ENCODE peak calls at places on chromosomes 16 and 17, in seven cellular contexts. B is HCT116, Z is H1, D is SK-N-SH, P is HepG2, F is GM12878, Q is K562. O is an unnamed sample.

GRCh38 chr17:10031102-10031501 is 126.0 kb upstream of the RCVRN start:
- DNase-seq in F (no peak), Q (no peak), D (no peak), Z (no peak), B (no peak), P (no peak), O (no peak)

GRCh38 chr17:37713624-37714023 is 31.2 kb downstream of the HNF1B start:
- DNase-seq in Q (no peak), Z (no peak), P (no peak), D (no peak), B (no peak), F (no peak), O (no peak)

GRCh38 chr17:1829579-1830257 is at the start of the genes RPA1 and SMYD4:
- DNase-seq in D (peak), P (peak), Q (peak), F (peak), Z (peak), B (peak), O (peak)

GRCh38 chr17:29091591-29092291 is 48.8 kb downstream of the PIPOX start:
- DNase-seq in Z (no peak), Q (no peak), B (no peak), P (no peak), D (no peak), F (no peak), O (no peak)

GRCh38 chr16:49454426-49455180 is 81.0 kb downstream of the C16orf78 start:
- DNase-seq in Q (no peak), Z (no peak), D (no peak), B (no peak), P (no peak), F (no peak), O (no peak)

GRCh38 chr17:58331815-58332719 is 3.5 kb upstream of the TSPOAP1 start:
- DNase-seq in P (no peak), Q (peak), D (peak), F (peak), Z (no peak), B (no peak), O (no peak)

GRCh38 chr16:29023279-29024278 is 38.7 kb downstream of the LAT start:
- DNase-seq in B (no peak), D (no peak), Q (no peak), Z (no peak), F (no peak), P (no peak), O (no peak)

GRCh38 chr16:31785126-31785525 is 88.5 kb upstream of the ZNF267 start:
- DNase-seq in P (no peak), B (no peak), D (no peak), Q (no peak), Z (no peak), F (no peak), O (no peak)

DNA sequence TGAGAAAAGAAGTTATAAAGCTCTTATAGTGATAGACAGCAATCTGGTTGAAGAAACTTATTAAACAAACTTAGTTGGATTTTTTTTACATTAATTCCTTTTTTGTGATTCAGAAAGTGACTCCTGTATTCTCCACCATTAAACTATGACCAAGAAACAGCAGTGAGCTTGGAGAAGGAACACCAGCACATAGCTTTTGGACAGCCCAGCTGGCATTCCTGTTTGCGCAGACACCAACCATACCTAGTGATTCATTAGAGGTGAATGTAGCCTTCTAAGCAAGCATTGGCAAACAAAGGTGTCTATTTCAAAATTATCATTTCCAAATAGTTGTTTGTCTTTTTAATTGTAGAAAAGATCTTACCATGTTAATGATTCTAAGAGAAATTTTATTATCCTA is 94.4 kb downstream of the STXBP4 start:
- DNase-seq in Q (no peak), B (no peak), Z (no peak), D (no peak), F (no peak), P (no peak), O (no peak)
- TF ChIP-seq JUND in Q (no peak), B (no peak), Z (no peak), D (no peak), F (no peak), P (no peak), O (no peak)

DNA sequence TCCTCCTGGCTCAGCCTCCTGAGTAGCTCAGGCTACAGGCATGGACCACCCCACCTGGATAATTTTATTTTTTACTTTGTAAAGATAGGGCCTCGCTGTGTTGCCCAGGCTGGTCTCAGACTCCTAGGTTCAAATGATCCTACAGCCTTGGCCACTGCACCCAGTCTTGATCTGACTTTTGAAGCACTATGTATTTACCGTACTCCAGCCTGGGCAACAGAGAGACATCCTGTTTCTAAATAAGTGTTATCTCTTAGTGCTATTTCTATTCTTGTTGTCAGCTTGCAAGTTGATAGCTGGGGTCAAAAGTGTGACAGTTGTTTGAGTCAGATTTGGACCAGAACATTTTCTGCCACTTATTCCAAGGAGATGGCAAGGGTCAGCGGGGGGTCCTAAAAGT is 486.4 kb downstream of the NPIPA7 start:
- DNase-seq in B (no peak), P (no peak), Z (no peak), F (no peak), Q (no peak), D (no peak), O (no peak)
- TF ChIP-seq JUND in B (no peak), P (no peak), Z (no peak), F (no peak), Q (no peak), D (no peak), O (no peak)

GRCh38 chr17:64148699-64149098 is 18.8 kb upstream of the ERN1 start:
- DNase-seq in Z (no peak), F (no peak), D (peak), Q (no peak), B (no peak), P (no peak), O (no peak)
- TF ChIP-seq JUND in Z (no peak), F (no peak), D (no peak), Q (no peak), B (no peak), P (no peak), O (no peak)

GRCh38 chr16:65038125-65038524 is 83.7 kb downstream of the CDH11 start:
- DNase-seq in Z (no peak), P (no peak), B (no peak), Q (no peak), D (no peak), F (no peak), O (no peak)
- TF ChIP-seq JUND in Z (no peak), P (no peak), B (no peak), Q (no peak), D (no peak), F (no peak), O (no peak)

GRCh38 chr17:76869878-76870714 is 1.9 kb downstream of the MGAT5B start:
- DNase-seq in B (no peak), Q (no peak), D (no peak), F (no peak), P (no peak), Z (peak), O (no peak)

GRCh38 chr17:76868669-76869208 is 535 bp downstream of the MGAT5B start:
- DNase-seq in F (no peak), Q (no peak), D (peak), B (no peak), P (no peak), Z (peak), O (peak)

GRCh38 chr17:76867578-76868175 is 527 bp upstream of the MGAT5B start:
- DNase-seq in Z (no peak), Q (no peak), D (peak), P (no peak), B (no peak), F (no peak), O (no peak)

GRCh38 chr17:76868176-76868668 is at the start of gene MGAT5B:
- DNase-seq in P (peak), Z (peak), B (peak), D (peak), F (no peak), Q (peak), O (peak)

DNA sequence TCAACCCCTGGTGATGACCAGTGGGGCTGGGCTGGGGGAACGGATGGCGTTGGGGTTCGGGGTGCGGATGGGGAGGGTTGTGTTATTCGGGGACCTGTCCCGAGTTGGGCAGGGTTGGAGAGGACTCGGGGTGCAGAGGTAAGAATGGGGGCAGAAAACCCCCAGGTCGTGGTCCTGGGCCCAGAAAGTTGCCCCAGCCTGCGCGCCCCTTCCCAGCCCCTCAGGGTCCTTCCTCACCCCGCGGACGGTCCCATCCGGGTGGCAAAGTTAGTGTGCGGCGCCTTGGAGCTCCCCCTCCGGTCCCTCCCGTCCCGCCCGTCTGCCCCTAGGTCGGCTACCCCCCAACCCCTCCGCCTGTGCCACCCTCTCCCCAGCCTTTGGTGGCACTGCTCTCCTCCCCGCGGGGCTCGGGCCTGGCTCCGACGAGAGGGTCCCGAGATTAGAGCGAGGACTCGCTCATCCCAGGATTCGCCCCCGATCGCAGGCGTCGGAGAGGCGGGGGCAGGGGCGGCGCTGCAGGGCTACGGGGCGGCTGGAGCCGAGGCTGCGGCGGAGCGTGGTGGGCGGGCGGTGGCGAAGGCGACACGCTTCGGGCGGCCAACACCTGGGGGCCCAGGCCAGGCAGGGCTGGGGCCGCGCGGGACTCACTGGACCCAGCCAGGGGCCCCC is 1.1 kb downstream of the MGAT5B start:
- DNase-seq in F (no peak), Z (peak), P (no peak), Q (no peak), B (no peak), D (peak), O (no peak)
- TF ChIP-seq JUND in F (no peak), Z (no peak), P (no peak), Q (no peak), B (no peak), D (no peak), O (no peak)

GRCh38 chr17:59848778-59849177 is 44.0 kb downstream of the TUBD1 start:
- DNase-seq in P (peak), F (no peak), D (no peak), Q (no peak), B (no peak), Z (no peak), O (no peak)

GRCh38 chr17:59856859-59857794 is 35.6 kb downstream of the TUBD1 start:
- DNase-seq in Z (no peak), B (no peak), P (no peak), F (no peak), Q (no peak), D (no peak), O (peak)

GRCh38 chr17:59851431-59852375 is 41.0 kb downstream of the TUBD1 start:
- DNase-seq in D (no peak), Z (no peak), P (no peak), Q (peak), F (no peak), B (no peak), O (peak)

GRCh38 chr17:59858167-59858790 is 34.5 kb downstream of the TUBD1 start:
- DNase-seq in D (peak), B (no peak), P (no peak), Q (no peak), Z (no peak), F (no peak), O (no peak)

GRCh38 chr17:59853168-59853918 is 39.4 kb downstream of the TUBD1 start:
- DNase-seq in P (peak), D (peak), Q (peak), B (no peak), Z (no peak), F (no peak), O (no peak)
- TF ChIP-seq JUND in P (peak), D (peak), Q (peak), B (no peak), Z (peak), F (no peak), O (peak)

GRCh38 chr17:61632826-61633225 is 41.8 kb upstream of the NACA2 start:
- DNase-seq in B (no peak), F (no peak), Z (no peak), D (no peak), P (no peak), Q (no peak), O (no peak)

GRCh38 chr17:61634942-61635538 is 44.0 kb upstream of the NACA2 start:
- DNase-seq in D (no peak), B (no peak), Z (no peak), P (no peak), Q (no peak), F (no peak), O (no peak)

GRCh38 chr17:61638087-61638486 is 47.1 kb upstream of the NACA2 start:
- DNase-seq in B (no peak), D (no peak), Q (no peak), Z (no peak), F (no peak), P (no peak), O (no peak)

GRCh38 chr17:61634011-61634539 is 43.1 kb upstream of the NACA2 start:
- DNase-seq in B (no peak), F (no peak), Q (no peak), P (no peak), D (no peak), Z (no peak), O (no peak)

DNA sequence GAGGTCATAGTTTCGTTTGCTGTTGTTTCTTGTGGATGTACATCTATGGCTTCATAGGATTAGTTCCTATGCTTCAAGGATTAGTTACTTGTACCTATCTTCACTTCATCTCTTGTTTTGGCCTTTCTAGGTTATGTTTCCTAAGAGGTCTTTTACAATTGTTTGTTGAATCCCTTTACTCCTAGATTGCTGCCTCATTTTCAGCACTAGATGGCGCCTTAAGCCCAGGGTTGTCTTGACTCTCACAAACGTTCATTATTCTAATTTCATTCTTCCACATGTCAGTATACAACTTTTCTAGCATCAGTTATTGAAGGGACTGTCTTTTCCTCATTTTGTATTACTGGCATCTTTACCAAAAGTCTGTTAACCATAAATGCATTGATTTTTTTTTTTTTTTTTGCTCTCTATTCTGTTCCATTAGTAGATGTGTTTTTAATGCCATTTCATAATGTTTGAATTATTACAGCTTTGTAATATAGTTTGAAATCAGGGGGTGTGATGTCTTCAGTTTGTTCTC is 45.0 kb upstream of the NACA2 start:
- DNase-seq in F (peak), D (peak), B (peak), Z (peak), P (peak), Q (peak), O (peak)
- TF ChIP-seq JUND in F (no peak), D (no peak), B (no peak), Z (no peak), P (no peak), Q (no peak), O (no peak)